ENCODE peak calls at places on chromosomes 4 and X, in five cellular contexts. X is cardiac muscle cell, N is upper lobe of right lung, S is type B pancreatic cell, E is H9. C is an unnamed sample.

GRCh38 chrX:14398725-14399124 is 130.6 kb upstream of the GLRA2 start:
- DNase-seq in X (no peak), S (no peak), N (no peak), E (no peak), C (no peak)

GRCh38 chrX:12007881-12008280 is 130.4 kb upstream of the FRMPD4 start:
- DNase-seq in E (no peak), S (no peak), X (peak; percentile 75), N (no peak), C (no peak)

GRCh38 chr4:125390126-125390525 is 75.4 kb downstream of the FAT4 start:
- DNase-seq in S (no peak), E (no peak), X (peak; percentile 66), N (no peak), C (no peak)

GRCh38 chrX:24023972-24024664 is 2.9 kb downstream of the KLHL15 start:
- DNase-seq in N (no peak), X (peak; percentile 22), S (no peak), E (no peak), C (no peak)

GRCh38 chrX:121307441-121307840 is 260.0 kb downstream of the GLUD2 start:
- DNase-seq in S (no peak), X (peak; percentile 27), N (no peak), E (no peak), C (no peak)

GRCh38 chrX:31333181-31333831 is 261.5 kb upstream of the FTHL17 start:
- DNase-seq in N (no peak), S (no peak), X (peak; percentile 79), E (no peak), C (no peak)

GRCh38 chr4:146654976-146655761 is 16.5 kb downstream of the POU4F2 start:
- DNase-seq in X (peak; percentile 38), E (peak; percentile 71), N (peak; percentile 61), S (peak; percentile 70), C (no peak)

GRCh38 chr4:113869743-113870375 is 108.3 kb upstream of the CAMK2D start:
- DNase-seq in X (no peak), N (no peak), S (no peak), E (no peak), C (no peak)

GRCh38 chr4:94262163-94263016 is 54.7 kb downstream of the SMARCAD1 start:
- DNase-seq in N (no peak), E (no peak), S (no peak), X (no peak), C (no peak)

GRCh38 chr4:149465941-149466340 is 349.7 kb downstream of the IQCM start:
- DNase-seq in E (no peak), X (peak; percentile 65), N (no peak), S (no peak), C (no peak)

GRCh38 chrX:30906726-30907125 is 17.7 kb upstream of the TAB3 start:
- DNase-seq in X (peak; percentile 20), S (no peak), N (no peak), E (no peak), C (no peak)

GRCh38 chr4:79597266-79597665 is 189.2 kb upstream of the GK2 start:
- DNase-seq in X (peak; percentile 86), E (no peak), S (no peak), N (no peak), C (no peak)

GRCh38 chrX:65690057-65690855 is 22.8 kb downstream of the MSN start:
- DNase-seq in X (peak; percentile 31), N (no peak), E (no peak), S (no peak), C (no peak)

GRCh38 chr4:119314356-119314755 is 7.6 kb downstream of the FABP2 start:
- DNase-seq in X (peak; percentile 68), E (no peak), N (no peak), S (no peak), C (no peak)
- TF ChIP-seq CTCF in X (peak; percentile 55), E (peak; percentile 76), N (peak; percentile 63), S (peak; percentile 73), C (peak; percentile 89)

DNA sequence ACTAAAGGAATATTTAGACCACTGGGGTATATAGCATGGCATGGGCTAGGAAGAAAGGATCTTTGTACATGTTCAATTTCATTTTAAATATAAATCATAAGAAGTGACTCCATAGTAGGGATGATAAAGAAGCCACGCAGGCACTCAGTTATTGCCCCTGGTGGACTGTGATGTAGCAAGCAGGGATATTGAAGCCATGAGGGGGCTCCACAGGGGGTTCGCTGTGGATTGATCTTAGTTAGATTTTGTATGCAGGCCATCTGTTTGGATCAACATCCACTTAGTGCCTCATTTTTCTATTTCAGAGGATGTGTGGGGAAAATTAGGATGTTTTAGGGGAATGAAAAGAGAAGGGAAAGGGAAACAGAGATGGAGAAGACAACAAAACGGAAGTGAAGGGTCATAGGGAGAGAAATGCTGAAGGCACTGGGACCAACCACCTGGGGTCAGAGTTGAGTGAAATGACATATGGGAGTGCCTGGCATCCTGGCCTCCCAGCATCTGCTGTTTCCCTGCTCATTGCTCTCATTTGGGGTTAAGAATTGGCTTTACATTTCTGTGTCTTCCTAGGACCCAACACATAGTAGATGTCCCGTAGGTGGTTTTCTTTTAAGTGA is 11.2 kb upstream of the FREM3 start:
- DNase-seq in S (no peak), X (no peak), N (no peak), E (peak; percentile 54), C (no peak)
- TF ChIP-seq CTCF in S (no peak), X (no peak), N (no peak), E (peak; percentile 63), C (no peak)

DNA sequence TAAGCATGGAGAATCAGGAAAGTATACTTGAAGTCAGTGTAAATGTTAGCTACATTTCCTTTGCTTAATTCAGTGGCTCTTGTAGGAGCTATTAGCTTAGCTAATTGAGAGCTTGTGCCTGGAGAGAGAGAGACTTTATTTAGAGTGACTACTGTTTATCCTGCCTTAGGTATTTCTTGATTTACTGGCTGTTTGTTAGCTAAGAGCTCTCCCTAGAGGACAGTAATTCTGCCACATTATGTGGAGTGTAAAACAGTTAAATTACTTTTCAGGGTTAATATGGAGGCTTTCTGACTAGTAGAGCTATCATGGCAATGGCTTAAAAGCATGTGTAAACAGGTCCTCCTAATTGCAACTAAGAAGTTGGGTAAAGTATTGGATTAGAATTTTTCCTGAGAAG is 306.5 kb upstream of the TECRL start:
- DNase-seq in X (no peak), S (no peak), E (no peak), N (no peak), C (no peak)
- TF ChIP-seq CTCF in X (no peak), S (no peak), E (no peak), N (no peak), C (no peak)

DNA sequence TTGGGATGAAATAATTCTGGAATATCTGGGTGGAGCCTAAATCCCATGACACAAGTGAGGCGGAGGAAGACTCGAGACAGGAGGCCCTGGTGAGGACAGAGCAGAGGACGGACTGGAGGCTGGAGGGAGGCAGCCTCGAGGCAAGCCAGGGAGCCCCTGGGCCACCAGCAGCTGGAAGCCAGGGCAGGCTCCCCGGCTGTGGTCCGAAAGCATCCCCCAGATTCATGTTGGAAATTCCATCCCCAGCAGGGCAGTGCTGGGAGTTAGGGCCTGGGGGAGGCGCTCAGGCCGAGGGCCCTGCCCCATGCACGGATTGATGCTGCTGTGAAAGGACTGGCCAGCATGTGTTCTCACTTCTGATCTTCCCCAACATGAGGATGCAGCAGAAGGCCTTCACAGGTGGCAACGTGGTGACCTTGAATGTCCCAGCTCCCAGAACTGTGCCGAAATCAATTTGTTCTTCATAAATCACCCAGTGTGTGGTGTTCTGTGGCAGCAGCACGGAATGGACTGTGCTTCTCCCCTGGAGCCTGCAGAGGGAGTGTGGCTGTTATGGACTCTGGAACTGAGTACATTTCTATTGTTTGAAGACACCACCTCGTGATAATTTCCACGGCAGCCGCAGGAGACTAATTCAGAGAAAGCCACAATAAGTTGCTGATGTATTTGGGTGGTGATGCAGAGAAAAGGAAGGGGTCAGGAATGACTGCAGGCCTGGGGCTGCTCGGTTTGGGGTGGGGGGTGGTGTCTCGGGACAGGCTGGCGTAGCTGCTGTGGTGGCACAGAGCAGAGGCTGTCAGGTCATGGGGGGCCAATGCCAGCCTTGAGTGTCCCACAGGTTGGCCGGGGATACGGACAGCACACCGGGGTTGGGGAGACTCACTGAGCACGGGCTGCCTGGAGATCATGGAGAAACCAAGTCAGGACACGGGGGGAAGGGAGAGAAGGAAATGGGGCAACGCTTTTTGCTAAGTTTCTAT is 56.9 kb downstream of the PCGF3 start:
- DNase-seq in X (peak; percentile 36), E (no peak), N (no peak), S (no peak), C (peak; percentile 76)
- TF ChIP-seq CTCF in X (peak; percentile 25), E (peak; percentile 36), N (no peak), S (peak; percentile 58), C (peak; percentile 56)

GRCh38 chr4:38724507-38724808 is 58.3 kb downstream of the TLR10 start:
- DNase-seq in N (no peak), E (no peak), S (no peak), X (no peak), C (no peak)

GRCh38 chr4:38730830-38731646 is 51.8 kb downstream of the TLR10 start:
- DNase-seq in E (peak; percentile 92), X (peak; percentile 88), N (peak; percentile 88), S (peak; percentile 85), C (no peak)

GRCh38 chr4:38723726-38724506 is 58.9 kb downstream of the TLR10 start:
- DNase-seq in N (no peak), X (peak; percentile 52), E (no peak), S (no peak), C (no peak)

GRCh38 chr4:38730493-38730829 is 52.3 kb downstream of the TLR10 start:
- DNase-seq in X (no peak), E (no peak), S (no peak), N (no peak), C (no peak)

GRCh38 chr4:38728651-38729141 is 54.1 kb downstream of the TLR10 start:
- DNase-seq in N (peak; percentile 75), X (no peak), E (peak; percentile 54), S (no peak), C (no peak)
- TF ChIP-seq CTCF in N (no peak), X (no peak), E (peak; percentile 57), S (no peak), C (peak; percentile 41)

GRCh38 chrX:67159437-67159836 is 384.4 kb upstream of the AR start:
- DNase-seq in X (no peak), E (no peak), S (no peak), N (no peak), C (no peak)
- TF ChIP-seq CTCF in X (no peak), E (no peak), S (no peak), N (no peak), C (no peak)

DNA sequence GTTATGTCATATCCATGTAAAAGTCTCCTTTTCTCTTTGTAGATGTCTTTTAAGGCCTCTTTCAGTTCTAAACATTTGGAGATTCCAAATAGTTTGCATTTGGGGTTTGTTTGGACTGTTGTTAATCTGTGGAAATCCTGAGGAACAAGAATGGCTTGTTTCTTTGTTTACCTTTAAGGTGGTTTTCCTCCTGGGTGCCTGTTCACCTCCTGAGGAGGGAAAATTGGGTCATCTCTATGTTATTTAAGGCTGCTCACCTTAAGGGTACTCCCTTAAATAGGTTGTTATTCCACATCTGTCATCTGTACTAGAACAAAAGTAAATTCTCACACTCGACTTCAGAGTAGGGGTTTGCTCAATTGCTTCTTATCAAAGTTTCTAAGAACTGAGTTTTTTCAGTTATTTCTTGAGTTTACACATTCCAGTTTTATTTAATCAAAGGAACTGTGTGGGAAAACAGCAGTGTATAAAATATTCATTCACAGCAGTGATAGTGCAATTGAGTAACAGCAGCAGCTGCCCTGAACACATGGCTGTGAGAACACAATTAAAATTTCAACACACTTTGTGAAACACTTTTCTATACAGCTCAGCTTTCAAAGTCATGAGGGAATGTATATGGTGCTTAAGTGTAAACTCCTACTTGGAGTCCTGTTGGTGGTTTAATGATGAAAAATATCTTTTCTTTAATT is 238.5 kb upstream of the PGRMC2 start:
- DNase-seq in N (no peak), E (no peak), X (peak; percentile 83), S (no peak), C (no peak)
- TF ChIP-seq CTCF in N (no peak), E (no peak), X (no peak), S (no peak), C (no peak)